ENCODE peak calls at places on chromosomes 1 and 21, in ten cellular contexts. F is hepatocyte, J is kidney, Q is breast epithelium, N is upper lobe of right lung, P is foreskin fibroblast, U is lower lobe of right lung, K is AG04450, L is right lobe of liver, R is heart right ventricle. I is an unnamed sample.

GRCh38 chr1:161905269-161905884 is 118.3 kb downstream of the OLFML2B start:
- DNase-seq in F (peak), J (no peak), Q (no peak), N (no peak), P (no peak), U (no peak), K (no peak), L (no peak), R (no peak), I (no peak)

GRCh38 chr1:172476218-172476811 is 32.4 kb upstream of the PIGC start:
- DNase-seq in F (peak), J (no peak), Q (no peak), N (no peak), P (no peak), U (no peak), K (no peak), L (no peak), R (no peak), I (no peak)

GRCh38 chr21:20971296-20971921 is 26.8 kb upstream of the NCAM2 start:
- DNase-seq in F (peak), J (no peak), Q (no peak), N (no peak), P (peak), U (no peak), K (peak), L (peak), R (peak), I (peak)

GRCh38 chr1:221164029-221164428 is 284.8 kb downstream of the HLX start:
- DNase-seq in F (no peak), J (no peak), Q (no peak), N (no peak), P (no peak), U (no peak), K (no peak), L (no peak), R (no peak), I (peak)

GRCh38 chr21:15804247-15804985 is 74.6 kb downstream of the USP25 start:
- DNase-seq in F (no peak), J (no peak), Q (no peak), N (no peak), P (no peak), U (no peak), K (no peak), L (no peak), R (no peak), I (no peak)

GRCh38 chr1:54018635-54019034 is 649 bp upstream of the LDLRAD1 start:
- DNase-seq in F (no peak), J (no peak), Q (no peak), N (no peak), P (no peak), U (no peak), K (no peak), L (no peak), R (no peak), I (no peak)

GRCh38 chr1:110787328-110788071 is 85.4 kb upstream of the CD53 start:
- DNase-seq in F (no peak), J (no peak), Q (no peak), N (no peak), P (no peak), U (no peak), K (no peak), L (no peak), R (no peak), I (no peak)

GRCh38 chr1:28512058-28512611 is 6.3 kb downstream of the RCC1 start:
- DNase-seq in F (no peak), J (no peak), Q (no peak), N (no peak), P (no peak), U (no peak), K (no peak), L (no peak), R (no peak), I (peak)

GRCh38 chr1:85230305-85230977 is 29.0 kb downstream of the C1orf52 start:
- DNase-seq in F (no peak), J (no peak), Q (no peak), N (no peak), P (no peak), U (no peak), K (no peak), L (no peak), R (no peak), I (no peak)

GRCh38 chr1:246786606-246787238 is 62.5 kb downstream of the SCCPDH start:
- DNase-seq in F (no peak), J (no peak), Q (no peak), N (no peak), P (no peak), U (no peak), K (no peak), L (no peak), R (no peak), I (no peak)

GRCh38 chr1:199083680-199084079 is 444.8 kb downstream of the PTPRC start:
- DNase-seq in F (no peak), J (no peak), Q (no peak), N (no peak), P (peak), U (no peak), K (peak), L (no peak), R (no peak), I (peak)

GRCh38 chr1:232110281-232111090 is 483.9 kb downstream of the DISC1 start:
- DNase-seq in F (peak), J (no peak), Q (no peak), N (no peak), P (peak), U (no peak), K (peak), L (no peak), R (no peak), I (peak)

GRCh38 chr1:185694081-185694480 is 40.1 kb upstream of the HMCN1 start:
- DNase-seq in F (peak), J (no peak), Q (no peak), N (no peak), P (no peak), U (no peak), K (no peak), L (no peak), R (no peak), I (no peak)

GRCh38 chr1:196558424-196558823 is 49.8 kb downstream of the KCNT2 start:
- DNase-seq in F (peak), J (no peak), Q (no peak), N (no peak), P (peak), U (no peak), K (peak), L (no peak), R (no peak), I (peak)

GRCh38 chr1:20124451-20125057 is 5.2 kb upstream of the PLA2G2D start:
- DNase-seq in F (peak), J (no peak), Q (peak), N (peak), P (peak), U (no peak), K (peak), L (no peak), R (no peak), I (peak)

GRCh38 chr1:165696625-165697100 is 1.7 kb downstream of the ALDH9A1 start:
- DNase-seq in F (peak), J (no peak), Q (no peak), N (no peak), P (peak), U (no peak), K (peak), L (no peak), R (no peak), I (peak)
- H3K4me3 ChIP-seq in F (no peak), J (peak), Q (no peak), N (peak), P (peak), U (peak), K (peak), L (no peak), R (peak), I (peak)

DNA sequence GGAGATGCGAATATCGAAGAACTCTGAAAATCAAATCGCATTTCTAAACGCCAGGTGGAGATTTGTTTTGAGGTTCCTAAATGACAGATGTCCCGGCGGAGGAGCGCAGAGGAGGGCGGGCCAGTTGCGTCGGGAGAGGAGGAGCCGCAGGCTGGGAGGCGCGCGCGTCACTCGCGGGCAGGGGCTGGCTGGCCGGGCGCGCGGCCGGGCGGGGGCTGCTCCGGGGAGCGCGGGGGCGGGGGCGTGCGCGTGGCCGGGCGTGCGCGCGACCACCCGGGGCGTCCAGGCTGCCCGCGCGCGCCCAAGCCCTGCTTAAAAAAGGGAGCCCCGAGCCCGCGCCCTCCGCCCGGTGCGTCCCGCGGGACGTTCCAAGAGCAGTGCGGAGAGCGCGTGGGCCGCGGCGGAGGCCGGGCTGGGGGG is 47.3 kb downstream of the H3-3A start:
- DNase-seq in F (peak), J (peak), Q (peak), N (peak), P (peak), U (peak), K (no peak), L (peak), R (peak), I (peak)
- TF ChIP-seq CTCF in F (no peak), J (peak), Q (no peak), N (no peak), P (no peak), U (no peak), K (no peak), L (peak), R (peak), I (no peak)

DNA sequence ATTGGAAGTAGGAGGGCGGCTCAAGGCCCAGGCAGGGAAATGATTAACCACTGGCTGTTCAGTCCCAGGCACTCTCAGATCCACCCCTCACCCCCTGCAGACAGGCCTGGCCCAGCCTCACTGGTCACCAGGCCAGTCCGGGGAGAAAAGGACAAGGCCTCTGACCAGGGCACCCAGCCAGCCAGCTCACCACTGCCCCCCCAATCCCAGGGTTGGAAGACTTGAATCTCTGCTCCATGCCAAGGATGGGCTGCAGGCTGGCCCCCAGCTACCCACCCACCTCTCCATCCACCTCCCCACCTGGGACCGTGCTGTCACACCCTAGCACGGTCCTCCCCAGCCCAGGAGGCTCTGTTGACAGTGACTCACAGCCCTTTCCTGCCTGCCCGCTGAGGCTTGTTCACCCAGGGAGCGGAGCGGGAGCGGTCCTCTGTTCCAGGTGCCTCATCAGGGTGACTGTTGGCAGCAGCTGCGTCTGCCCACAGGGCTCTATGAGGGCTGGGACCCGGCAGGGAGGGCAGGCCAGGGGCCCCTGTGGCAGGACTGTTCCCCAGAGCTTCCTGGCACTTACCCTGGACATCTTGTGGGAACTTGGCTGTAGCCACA is 2.2 kb downstream of the LAD1 start:
- DNase-seq in F (peak), J (peak), Q (peak), N (peak), P (no peak), U (peak), K (no peak), L (peak), R (no peak), I (no peak)
- H3K4me3 ChIP-seq in F (no peak), J (peak), Q (no peak), N (no peak), P (no peak), U (peak), K (no peak), L (no peak), R (no peak), I (no peak)

GRCh38 chr1:113976609-113977278 is 2.5 kb upstream of the OLFML3 start:
- DNase-seq in F (peak), J (no peak), Q (no peak), N (no peak), P (peak), U (no peak), K (no peak), L (no peak), R (no peak), I (peak)
- TF ChIP-seq CTCF in F (peak), J (peak), Q (no peak), N (peak), P (peak), U (peak), K (peak), L (peak), R (peak), I (peak)

GRCh38 chr21:30216041-30216723 is at the start of gene CLDN8:
- DNase-seq in F (no peak), J (peak), Q (no peak), N (no peak), P (no peak), U (peak), K (no peak), L (no peak), R (no peak), I (no peak)
- H3K4me3 ChIP-seq in F (no peak), J (peak), Q (no peak), N (no peak), P (no peak), U (no peak), K (no peak), L (no peak), R (no peak), I (no peak)

GRCh38 chr1:31219489-31219888 is 20.2 kb downstream of the NKAIN1 start:
- DNase-seq in F (no peak), J (no peak), Q (no peak), N (no peak), P (no peak), U (no peak), K (no peak), L (no peak), R (no peak), I (no peak)

GRCh38 chr1:31215083-31215570 is 24.6 kb downstream of the NKAIN1 start:
- DNase-seq in F (no peak), J (no peak), Q (no peak), N (no peak), P (no peak), U (no peak), K (no peak), L (no peak), R (no peak), I (no peak)

GRCh38 chr1:31216016-31216415 is 23.7 kb downstream of the NKAIN1 start:
- DNase-seq in F (peak), J (peak), Q (peak), N (no peak), P (peak), U (no peak), K (no peak), L (peak), R (peak), I (no peak)

GRCh38 chr1:31218705-31219104 is 21.0 kb downstream of the NKAIN1 start:
- DNase-seq in F (no peak), J (no peak), Q (no peak), N (no peak), P (no peak), U (no peak), K (no peak), L (no peak), R (no peak), I (no peak)

GRCh38 chr1:31214316-31215082 is 25.2 kb downstream of the NKAIN1 start:
- DNase-seq in F (no peak), J (no peak), Q (no peak), N (no peak), P (no peak), U (no peak), K (no peak), L (no peak), R (no peak), I (no peak)
- TF ChIP-seq CTCF in F (no peak), J (no peak), Q (no peak), N (no peak), P (no peak), U (no peak), K (no peak), L (no peak), R (no peak), I (peak)

I was measured in astrocyte of the spinal cord.